ENCODE peak calls at places on chromosomes 1 and 21, in ten cellular contexts. B, C, I, A, Y, J, F, H, M and T are unnamed samples.

GRCh38 chr1:167479331-167479979 is 38.9 kb downstream of the CD247 start:
- DNase-seq in B (no peak), C (no peak), I (no peak), A (no peak), Y (no peak), J (no peak), F (no peak), H (no peak), M (no peak), T (no peak)

GRCh38 chr1:246332078-246332477 is 175.0 kb downstream of the SMYD3 start:
- DNase-seq in B (no peak), C (no peak), I (no peak), A (no peak), Y (no peak), J (no peak), F (no peak), H (no peak), M (no peak), T (no peak)

GRCh38 chr1:64508521-64509096 is 38.7 kb downstream of the CACHD1 start:
- DNase-seq in B (no peak), C (no peak), I (peak; percentile 13), A (no peak), Y (no peak), J (no peak), F (no peak), H (no peak), M (no peak), T (no peak)

GRCh38 chr1:188228623-188229022 is 1399.9 kb downstream of the PLA2G4A start:
- DNase-seq in B (no peak), C (no peak), I (no peak), A (no peak), Y (no peak), J (no peak), F (no peak), H (no peak), M (no peak), T (no peak)

GRCh38 chr1:207304710-207305151 is 16.7 kb upstream of the CD55 start:
- DNase-seq in B (no peak), C (no peak), I (peak; percentile 29), A (no peak), Y (no peak), J (no peak), F (no peak), H (peak; percentile 27), M (no peak), T (no peak)

GRCh38 chr1:28740118-28740517 is 3.4 kb downstream of the YTHDF2 start:
- DNase-seq in B (no peak), C (no peak), I (no peak), A (no peak), Y (no peak), J (no peak), F (no peak), H (no peak), M (no peak), T (no peak)

GRCh38 chr1:209622841-209623829 is 29.1 kb downstream of the LAMB3 start:
- DNase-seq in B (no peak), C (no peak), I (no peak), A (no peak), Y (no peak), J (no peak), F (no peak), H (peak; percentile 56), M (no peak), T (no peak)

GRCh38 chr21:45418301-45419071 is 13.5 kb downstream of the COL18A1 start:
- DNase-seq in B (no peak), C (no peak), I (no peak), A (peak; percentile 38), Y (no peak), J (no peak), F (no peak), H (no peak), M (peak; percentile 20), T (no peak)

GRCh38 chr1:245807954-245808719 is 653.4 kb downstream of the KIF26B start:
- DNase-seq in B (no peak), C (no peak), I (no peak), A (no peak), Y (no peak), J (no peak), F (no peak), H (no peak), M (no peak), T (peak; percentile 39)

GRCh38 chr1:227917081-227917950 is 30.4 kb downstream of the WNT9A start:
- DNase-seq in B (no peak), C (no peak), I (no peak), A (no peak), Y (no peak), J (no peak), F (no peak), H (no peak), M (peak; percentile 15), T (no peak)

GRCh38 chr1:57350619-57351018 is 73.2 kb downstream of the DAB1 start:
- DNase-seq in B (no peak), C (no peak), I (no peak), A (no peak), Y (no peak), J (no peak), F (no peak), H (no peak), M (no peak), T (no peak)

GRCh38 chr1:166152977-166153376 is 13.8 kb downstream of the FAM78B start:
- DNase-seq in B (no peak), C (no peak), I (no peak), A (no peak), Y (no peak), J (no peak), F (no peak), H (no peak), M (no peak), T (no peak)

GRCh38 chr1:228647523-228648444 is 87.5 kb upstream of the RHOU start:
- DNase-seq in B (peak; percentile 29), C (no peak), I (peak; percentile 78), A (peak; percentile 12), Y (no peak), J (no peak), F (no peak), H (peak; percentile 67), M (peak; percentile 50), T (no peak)

GRCh38 chr1:196317535-196318522 is 290.4 kb downstream of the KCNT2 start:
- DNase-seq in B (no peak), C (no peak), I (peak; percentile 68), A (peak; percentile 49), Y (no peak), J (no peak), F (no peak), H (peak; percentile 63), M (no peak), T (no peak)